ENCODE peak calls at places on chromosomes 5 and 9, in ten cellular contexts. One of them, this sample, is unnamed.

GRCh38 chr5:139027150-139027549 is 152.0 kb upstream of the LRRTM2 start:
- DNase-seq in heart right ventricle: no peak
- DNase-seq in mesenchymal stem cell: no peak
- DNase-seq in upper lobe of left lung: no peak
- DNase-seq in GM12865: peak
- DNase-seq in stomach: no peak
- DNase-seq in CD8-positive, alpha-beta T cell: no peak
- DNase-seq in heart left ventricle: no peak
- DNase-seq in neuronal stem cell: no peak
- DNase-seq in fibroblast of pulmonary artery: no peak
- DNase-seq in this sample: no peak

GRCh38 chr9:133221177-133221809 is 12.2 kb upstream of the OBP2B start:
- DNase-seq in CD8-positive, alpha-beta T cell: no peak
- DNase-seq in fibroblast of pulmonary artery: no peak
- DNase-seq in mesenchymal stem cell: no peak
- DNase-seq in GM12865: peak
- DNase-seq in stomach: no peak
- DNase-seq in upper lobe of left lung: no peak
- DNase-seq in heart left ventricle: no peak
- DNase-seq in neuronal stem cell: no peak
- DNase-seq in heart right ventricle: no peak
- DNase-seq in this sample: no peak

GRCh38 chr9:81879501-81879916 is 48.7 kb upstream of the SPATA31D4 start:
- DNase-seq in mesenchymal stem cell: peak
- DNase-seq in heart right ventricle: no peak
- DNase-seq in stomach: no peak
- DNase-seq in upper lobe of left lung: no peak
- DNase-seq in fibroblast of pulmonary artery: peak
- DNase-seq in CD8-positive, alpha-beta T cell: no peak
- DNase-seq in GM12865: no peak
- DNase-seq in neuronal stem cell: no peak
- DNase-seq in heart left ventricle: no peak
- DNase-seq in this sample: no peak

GRCh38 chr5:138504799-138505198 is 38.2 kb downstream of the ETF1 start:
- DNase-seq in GM12865: no peak
- DNase-seq in heart right ventricle: peak
- DNase-seq in upper lobe of left lung: no peak
- DNase-seq in mesenchymal stem cell: no peak
- DNase-seq in CD8-positive, alpha-beta T cell: no peak
- DNase-seq in heart left ventricle: peak
- DNase-seq in stomach: peak
- DNase-seq in neuronal stem cell: no peak
- DNase-seq in fibroblast of pulmonary artery: peak
- DNase-seq in this sample: no peak

GRCh38 chr5:53333160-53333559 is 147.3 kb upstream of the FST start:
- DNase-seq in neuronal stem cell: no peak
- DNase-seq in GM12865: no peak
- DNase-seq in stomach: no peak
- DNase-seq in heart right ventricle: no peak
- DNase-seq in mesenchymal stem cell: no peak
- DNase-seq in CD8-positive, alpha-beta T cell: no peak
- DNase-seq in upper lobe of left lung: no peak
- DNase-seq in heart left ventricle: no peak
- DNase-seq in fibroblast of pulmonary artery: peak
- DNase-seq in this sample: peak

GRCh38 chr9:3758816-3759576 is 233.2 kb upstream of the RFX3 start:
- DNase-seq in heart right ventricle: no peak
- DNase-seq in heart left ventricle: no peak
- DNase-seq in neuronal stem cell: no peak
- DNase-seq in fibroblast of pulmonary artery: peak
- DNase-seq in CD8-positive, alpha-beta T cell: no peak
- DNase-seq in GM12865: peak
- DNase-seq in stomach: no peak
- DNase-seq in mesenchymal stem cell: peak
- DNase-seq in upper lobe of left lung: no peak
- DNase-seq in this sample: no peak

GRCh38 chr5:16934669-16935068 is 1.4 kb downstream of the MYO10 start:
- DNase-seq in GM12865: no peak
- DNase-seq in heart right ventricle: no peak
- DNase-seq in mesenchymal stem cell: peak
- DNase-seq in neuronal stem cell: no peak
- DNase-seq in heart left ventricle: no peak
- DNase-seq in CD8-positive, alpha-beta T cell: no peak
- DNase-seq in stomach: no peak
- DNase-seq in upper lobe of left lung: no peak
- DNase-seq in fibroblast of pulmonary artery: peak
- DNase-seq in this sample: no peak

GRCh38 chr5:170375283-170375682 is 13.9 kb downstream of the KCNMB1 start:
- DNase-seq in heart right ventricle: no peak
- DNase-seq in neuronal stem cell: no peak
- DNase-seq in GM12865: no peak
- DNase-seq in heart left ventricle: no peak
- DNase-seq in CD8-positive, alpha-beta T cell: no peak
- DNase-seq in fibroblast of pulmonary artery: no peak
- DNase-seq in stomach: no peak
- DNase-seq in mesenchymal stem cell: no peak
- DNase-seq in upper lobe of left lung: no peak
- DNase-seq in this sample: no peak

GRCh38 chr5:80082221-80082620 is 47.1 kb downstream of the THBS4 start:
- DNase-seq in upper lobe of left lung: no peak
- DNase-seq in CD8-positive, alpha-beta T cell: no peak
- DNase-seq in neuronal stem cell: no peak
- DNase-seq in fibroblast of pulmonary artery: no peak
- DNase-seq in mesenchymal stem cell: no peak
- DNase-seq in heart left ventricle: no peak
- DNase-seq in GM12865: no peak
- DNase-seq in heart right ventricle: no peak
- DNase-seq in stomach: no peak
- DNase-seq in this sample: no peak

GRCh38 chr9:8817335-8817734 is 1017.8 kb upstream of the DMAC1 start:
- DNase-seq in CD8-positive, alpha-beta T cell: no peak
- DNase-seq in mesenchymal stem cell: no peak
- DNase-seq in heart left ventricle: no peak
- DNase-seq in stomach: no peak
- DNase-seq in neuronal stem cell: no peak
- DNase-seq in GM12865: no peak
- DNase-seq in heart right ventricle: no peak
- DNase-seq in upper lobe of left lung: no peak
- DNase-seq in fibroblast of pulmonary artery: no peak
- DNase-seq in this sample: no peak

GRCh38 chr9:32571969-32572899 is 725 bp downstream of the NDUFB6 start:
- DNase-seq in heart left ventricle: peak
- DNase-seq in stomach: peak
- DNase-seq in fibroblast of pulmonary artery: peak
- DNase-seq in neuronal stem cell: peak
- DNase-seq in GM12865: peak
- DNase-seq in mesenchymal stem cell: peak
- DNase-seq in upper lobe of left lung: peak
- DNase-seq in CD8-positive, alpha-beta T cell: peak
- DNase-seq in heart right ventricle: peak
- DNase-seq in this sample: peak

GRCh38 chr5:10307206-10308148 is at the start of gene CMBL:
- DNase-seq in heart right ventricle: peak
- DNase-seq in heart left ventricle: peak
- DNase-seq in CD8-positive, alpha-beta T cell: peak
- DNase-seq in neuronal stem cell: no peak
- DNase-seq in upper lobe of left lung: peak
- DNase-seq in fibroblast of pulmonary artery: peak
- DNase-seq in mesenchymal stem cell: peak
- DNase-seq in GM12865: peak
- DNase-seq in stomach: no peak
- DNase-seq in this sample: no peak

GRCh38 chr9:120538339-120538738 is 41.6 kb downstream of the CDK5RAP2 start:
- DNase-seq in heart left ventricle: peak
- DNase-seq in GM12865: no peak
- DNase-seq in mesenchymal stem cell: peak
- DNase-seq in neuronal stem cell: no peak
- DNase-seq in fibroblast of pulmonary artery: peak
- DNase-seq in stomach: no peak
- DNase-seq in heart right ventricle: peak
- DNase-seq in CD8-positive, alpha-beta T cell: no peak
- DNase-seq in upper lobe of left lung: no peak
- DNase-seq in this sample: no peak

GRCh38 chr5:124936626-124936933 is 190.1 kb upstream of the ZNF608 start:
- DNase-seq in GM12865: peak
- DNase-seq in heart left ventricle: no peak
- DNase-seq in stomach: no peak
- DNase-seq in upper lobe of left lung: no peak
- DNase-seq in neuronal stem cell: no peak
- DNase-seq in mesenchymal stem cell: no peak
- DNase-seq in fibroblast of pulmonary artery: no peak
- DNase-seq in heart right ventricle: no peak
- DNase-seq in CD8-positive, alpha-beta T cell: no peak
- DNase-seq in this sample: no peak

GRCh38 chr5:588406-588995 is 23.6 kb upstream of the CEP72 start:
- DNase-seq in stomach: peak
- DNase-seq in heart left ventricle: no peak
- DNase-seq in upper lobe of left lung: no peak
- DNase-seq in neuronal stem cell: no peak
- DNase-seq in fibroblast of pulmonary artery: no peak
- DNase-seq in mesenchymal stem cell: no peak
- DNase-seq in GM12865: no peak
- DNase-seq in CD8-positive, alpha-beta T cell: no peak
- DNase-seq in heart right ventricle: no peak
- DNase-seq in this sample: no peak

GRCh38 chr9:99464568-99464967 is 242.5 kb downstream of the SEC61B start:
- DNase-seq in stomach: no peak
- DNase-seq in fibroblast of pulmonary artery: no peak
- DNase-seq in mesenchymal stem cell: no peak
- DNase-seq in heart right ventricle: no peak
- DNase-seq in GM12865: no peak
- DNase-seq in upper lobe of left lung: no peak
- DNase-seq in neuronal stem cell: no peak
- DNase-seq in heart left ventricle: no peak
- DNase-seq in CD8-positive, alpha-beta T cell: no peak
- DNase-seq in this sample: no peak
- H3K4me3 ChIP-seq in stomach: no peak
- H3K4me3 ChIP-seq in fibroblast of pulmonary artery: no peak
- H3K4me3 ChIP-seq in mesenchymal stem cell: no peak
- H3K4me3 ChIP-seq in heart right ventricle: no peak
- H3K4me3 ChIP-seq in GM12865: no peak
- H3K4me3 ChIP-seq in upper lobe of left lung: no peak
- H3K4me3 ChIP-seq in neuronal stem cell: no peak
- H3K4me3 ChIP-seq in heart left ventricle: no peak
- H3K4me3 ChIP-seq in CD8-positive, alpha-beta T cell: no peak
- H3K4me3 ChIP-seq in this sample: no peak

DNA sequence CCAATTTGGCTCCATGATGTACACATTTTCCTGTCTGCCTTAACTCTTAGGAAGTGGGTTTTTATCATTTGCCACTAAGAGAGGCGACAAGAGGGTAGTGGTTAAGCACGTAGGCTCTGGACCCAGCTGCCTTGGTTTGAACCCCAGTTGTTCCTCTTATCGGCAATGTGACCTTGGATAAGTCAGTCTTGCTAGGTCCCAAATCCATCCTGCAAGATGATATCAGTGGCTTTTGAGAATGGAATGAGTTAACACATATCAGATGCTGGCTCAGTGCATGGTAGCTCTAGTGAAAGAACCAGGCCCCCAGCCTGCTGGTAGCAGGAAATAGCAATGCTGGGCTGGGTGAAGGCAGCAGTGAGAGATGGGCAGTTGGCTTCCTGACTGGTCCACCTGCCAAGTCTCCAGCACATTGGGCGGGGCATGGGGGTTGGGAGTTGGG is 72.5 kb downstream of the STK10 start:
- DNase-seq in fibroblast of pulmonary artery: no peak
- DNase-seq in heart left ventricle: no peak
- DNase-seq in heart right ventricle: no peak
- DNase-seq in stomach: no peak
- DNase-seq in GM12865: no peak
- DNase-seq in neuronal stem cell: no peak
- DNase-seq in mesenchymal stem cell: no peak
- DNase-seq in upper lobe of left lung: no peak
- DNase-seq in CD8-positive, alpha-beta T cell: no peak
- DNase-seq in this sample: no peak
- H3K4me3 ChIP-seq in fibroblast of pulmonary artery: no peak
- H3K4me3 ChIP-seq in heart left ventricle: no peak
- H3K4me3 ChIP-seq in heart right ventricle: no peak
- H3K4me3 ChIP-seq in stomach: no peak
- H3K4me3 ChIP-seq in GM12865: peak
- H3K4me3 ChIP-seq in neuronal stem cell: no peak
- H3K4me3 ChIP-seq in mesenchymal stem cell: no peak
- H3K4me3 ChIP-seq in upper lobe of left lung: no peak
- H3K4me3 ChIP-seq in CD8-positive, alpha-beta T cell: peak
- H3K4me3 ChIP-seq in this sample: no peak

DNA sequence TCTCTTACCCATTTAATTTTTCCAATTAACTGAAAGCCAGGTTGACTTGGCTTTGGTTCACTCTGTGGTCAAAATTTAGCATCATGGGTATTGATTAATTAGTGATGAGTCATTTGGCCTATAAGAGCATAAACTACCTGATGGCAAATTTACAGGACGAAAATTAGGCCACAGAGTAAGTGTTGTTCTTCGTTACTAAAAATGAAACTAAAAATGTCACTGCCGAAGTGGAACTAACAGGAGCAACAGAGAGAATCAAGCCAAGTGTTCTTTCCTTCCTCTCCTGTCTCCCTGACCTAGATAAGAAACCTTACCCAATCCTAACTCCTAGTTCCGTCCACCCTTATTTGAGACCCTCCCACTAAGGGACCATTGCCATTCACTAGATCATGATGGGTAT is 176.9 kb downstream of the RAB3C start:
- DNase-seq in heart left ventricle: no peak
- DNase-seq in upper lobe of left lung: no peak
- DNase-seq in mesenchymal stem cell: no peak
- DNase-seq in GM12865: peak
- DNase-seq in stomach: no peak
- DNase-seq in neuronal stem cell: no peak
- DNase-seq in CD8-positive, alpha-beta T cell: no peak
- DNase-seq in fibroblast of pulmonary artery: peak
- DNase-seq in heart right ventricle: no peak
- DNase-seq in this sample: no peak
- H3K4me3 ChIP-seq in heart left ventricle: peak
- H3K4me3 ChIP-seq in upper lobe of left lung: peak
- H3K4me3 ChIP-seq in mesenchymal stem cell: peak
- H3K4me3 ChIP-seq in GM12865: peak
- H3K4me3 ChIP-seq in stomach: peak
- H3K4me3 ChIP-seq in neuronal stem cell: no peak
- H3K4me3 ChIP-seq in CD8-positive, alpha-beta T cell: peak
- H3K4me3 ChIP-seq in fibroblast of pulmonary artery: peak
- H3K4me3 ChIP-seq in heart right ventricle: no peak
- H3K4me3 ChIP-seq in this sample: no peak

DNA sequence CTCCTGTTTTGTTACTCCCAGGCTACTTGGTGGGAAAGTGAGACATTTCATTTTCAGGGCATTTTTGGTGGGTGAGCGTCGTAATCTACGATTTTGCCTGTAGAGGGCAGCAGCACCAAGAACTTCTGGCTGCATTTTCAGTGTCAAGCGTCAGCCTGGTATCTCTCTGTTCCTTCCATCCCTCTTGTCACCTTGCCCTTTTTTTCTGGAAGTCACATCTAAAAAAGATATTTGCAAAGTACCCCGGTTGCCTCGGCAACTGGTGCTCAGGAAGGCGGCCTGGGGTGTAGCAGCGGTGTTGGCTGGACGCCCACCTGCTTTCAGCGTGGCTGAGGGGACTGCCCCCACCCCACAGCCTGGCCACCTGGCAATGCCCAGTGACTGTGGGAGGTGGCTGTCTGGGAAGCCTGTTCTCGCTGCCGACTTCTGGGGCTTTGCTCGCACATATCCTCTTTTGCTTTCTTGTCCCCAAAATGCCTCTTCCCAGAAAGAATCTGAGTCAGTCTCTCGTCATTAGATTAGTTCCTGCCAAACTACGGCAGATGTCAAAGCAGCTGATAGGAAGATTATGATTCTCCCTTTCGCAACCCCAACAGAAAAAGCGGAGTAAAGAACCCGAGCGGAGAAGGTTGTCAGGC is 84.5 kb downstream of the ACER2 start:
- DNase-seq in heart right ventricle: peak
- DNase-seq in fibroblast of pulmonary artery: peak
- DNase-seq in upper lobe of left lung: no peak
- DNase-seq in mesenchymal stem cell: peak
- DNase-seq in CD8-positive, alpha-beta T cell: peak
- DNase-seq in GM12865: peak
- DNase-seq in neuronal stem cell: peak
- DNase-seq in stomach: peak
- DNase-seq in heart left ventricle: peak
- DNase-seq in this sample: peak
- H3K4me3 ChIP-seq in heart right ventricle: no peak
- H3K4me3 ChIP-seq in fibroblast of pulmonary artery: peak
- H3K4me3 ChIP-seq in upper lobe of left lung: peak
- H3K4me3 ChIP-seq in mesenchymal stem cell: peak
- H3K4me3 ChIP-seq in CD8-positive, alpha-beta T cell: no peak
- H3K4me3 ChIP-seq in GM12865: no peak
- H3K4me3 ChIP-seq in neuronal stem cell: no peak
- H3K4me3 ChIP-seq in stomach: peak
- H3K4me3 ChIP-seq in heart left ventricle: peak
- H3K4me3 ChIP-seq in this sample: peak

This sample was measured in skeletal muscle cell.